ENCODE peak calls at places on chromosomes 6 and 20, in five cellular contexts. C is nephron progenitor cell, G is AG04450, K is cardiac fibroblast, R is pancreas. Z is an unnamed sample.
A peak's percentile ranks its signal among the peaks of the same experiment; 100 is the strongest.

GRCh38 chr6:151179321-151179720 is 60.4 kb upstream of the AKAP12 start:
- DNase-seq in C (no peak), G (peak; percentile 20), K (peak; percentile 83), R (no peak), Z (no peak)

GRCh38 chr6:46882622-46883021 is 39.1 kb downstream of the ADGRF5 start:
- DNase-seq in C (no peak), G (no peak), K (no peak), R (no peak), Z (no peak)

GRCh38 chr6:79949235-79949634 is 1.9 kb upstream of the ELOVL4 start:
- DNase-seq in C (peak; percentile 51), G (peak; percentile 23), K (peak; percentile 79), R (peak; percentile 28), Z (peak; percentile 52)

GRCh38 chr6:14079433-14079832 is 38.1 kb upstream of the CD83 start:
- DNase-seq in C (no peak), G (no peak), K (peak; percentile 53), R (no peak), Z (no peak)

GRCh38 chr6:33118525-33119123 is 42.8 kb downstream of the HLA-DPB1 start:
- DNase-seq in C (peak; percentile 12), G (peak; percentile 8), K (peak; percentile 73), R (no peak), Z (no peak)

GRCh38 chr6:87473419-87473903 is 687 bp downstream of the SLC35A1 start:
- DNase-seq in C (no peak), G (no peak), K (peak; percentile 61), R (peak; percentile 17), Z (no peak)

GRCh38 chr6:144655376-144655775 is 370.2 kb downstream of the UTRN start:
- DNase-seq in C (no peak), G (no peak), K (no peak), R (no peak), Z (no peak)

GRCh38 chr6:122388945-122389344 is 10.5 kb upstream of the HSF2 start:
- DNase-seq in C (no peak), G (no peak), K (no peak), R (no peak), Z (no peak)

GRCh38 chr20:23257848-23258746 is 92.5 kb upstream of the NXT1 start:
- DNase-seq in C (no peak), G (peak; percentile 59), K (peak; percentile 95), R (peak; percentile 17), Z (no peak)

GRCh38 chr20:63947638-63948456 is 8.4 kb downstream of the UCKL1 start:
- DNase-seq in C (no peak), G (no peak), K (no peak), R (peak; percentile 35), Z (no peak)

GRCh38 chr6:88378639-88379038 is 212.5 kb upstream of the CNR1 start:
- DNase-seq in C (no peak), G (no peak), K (no peak), R (no peak), Z (no peak)

GRCh38 chr6:146595981-146596731 is 2.6 kb upstream of the ADGB start:
- DNase-seq in C (no peak), G (no peak), K (no peak), R (no peak), Z (no peak)

GRCh38 chr6:148743476-148743875 is 3.4 kb upstream of the UST start:
- DNase-seq in C (no peak), G (no peak), K (no peak), R (peak; percentile 87), Z (no peak)

GRCh38 chr6:105601541-105602174 is 198.8 kb upstream of the PREP start:
- DNase-seq in C (no peak), G (peak; percentile 97), K (peak; percentile 100), R (peak; percentile 25), Z (no peak)

GRCh38 chr6:85044336-85044735 is 279.9 kb upstream of the TBX18 start:
- DNase-seq in C (no peak), G (no peak), K (peak; percentile 41), R (no peak), Z (no peak)

GRCh38 chr20:35240083-35240913 is 13.8 kb downstream of the MMP24 start:
- DNase-seq in C (no peak), G (no peak), K (no peak), R (no peak), Z (no peak)

GRCh38 chr6:139640453-139640852 is 266.0 kb upstream of the CITED2 start:
- DNase-seq in C (no peak), G (no peak), K (peak; percentile 12), R (no peak), Z (no peak)

GRCh38 chr6:106254636-106255035 is 70.9 kb downstream of the ATG5 start:
- DNase-seq in C (no peak), G (no peak), K (peak; percentile 86), R (no peak), Z (no peak)

GRCh38 chr6:3566812-3567211 is 110.0 kb upstream of the SLC22A23 start:
- DNase-seq in C (no peak), G (peak; percentile 16), K (peak; percentile 76), R (no peak), Z (no peak)

GRCh38 chr6:50362706-50363105 is 313.0 kb upstream of the DEFB112 start:
- DNase-seq in C (no peak), G (no peak), K (no peak), R (no peak), Z (no peak)

GRCh38 chr20:45289942-45290676 is 16.5 kb upstream of the RBPJL start:
- DNase-seq in C (no peak), G (no peak), K (no peak), R (no peak), Z (no peak)

GRCh38 chr6:26521485-26522391 is 16.4 kb upstream of the HMGN4 start:
- DNase-seq in C (peak; percentile 79), G (no peak), K (peak; percentile 81), R (peak; percentile 73), Z (peak; percentile 90)

GRCh38 chr20:2093200-2093781 is 8.3 kb upstream of the STK35 start:
- DNase-seq in C (peak; percentile 23), G (no peak), K (no peak), R (no peak), Z (no peak)

GRCh38 chr20:47133809-47134456 is 222.6 kb downstream of the ZMYND8 start:
- DNase-seq in C (no peak), G (no peak), K (peak; percentile 81), R (no peak), Z (no peak)

DNA sequence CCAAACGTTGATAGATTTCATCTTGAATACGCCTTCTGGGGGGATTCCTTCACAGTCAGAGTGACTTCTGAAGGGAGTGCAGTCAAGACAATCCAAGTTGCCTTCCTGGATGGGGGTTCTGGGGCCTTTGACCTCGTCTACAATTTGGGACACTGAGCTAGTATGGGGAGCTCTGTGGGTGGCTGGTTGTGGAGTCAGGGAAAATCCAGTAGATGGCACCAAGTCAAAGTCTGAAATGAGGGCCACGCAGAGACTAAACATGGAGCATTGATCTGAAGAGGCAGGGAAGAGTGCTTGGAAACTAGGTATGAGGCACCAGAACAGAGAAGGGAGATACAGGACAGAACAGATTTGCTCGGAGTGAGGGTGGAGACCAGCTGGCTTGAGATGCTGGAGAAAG is 43.6 kb upstream of the CCN6 start:
- DNase-seq in C (no peak), G (no peak), K (peak; percentile 32), R (no peak), Z (no peak)
- TF ChIP-seq CTCF in C (no peak), G (no peak), K (peak; percentile 3), R (no peak), Z (no peak)

GRCh38 chr6:56709650-56710049 is 67.0 kb upstream of the DST start:
- DNase-seq in C (no peak), G (no peak), K (no peak), R (no peak), Z (no peak)

GRCh38 chr6:56708810-56709597 is 66.3 kb upstream of the DST start:
- DNase-seq in C (no peak), G (no peak), K (peak; percentile 91), R (no peak), Z (no peak)

GRCh38 chr6:56713285-56713684 is 70.6 kb upstream of the DST start:
- DNase-seq in C (no peak), G (no peak), K (peak; percentile 85), R (no peak), Z (no peak)

GRCh38 chr6:56714273-56714672 is 71.6 kb upstream of the DST start:
- DNase-seq in C (no peak), G (no peak), K (no peak), R (no peak), Z (no peak)

DNA sequence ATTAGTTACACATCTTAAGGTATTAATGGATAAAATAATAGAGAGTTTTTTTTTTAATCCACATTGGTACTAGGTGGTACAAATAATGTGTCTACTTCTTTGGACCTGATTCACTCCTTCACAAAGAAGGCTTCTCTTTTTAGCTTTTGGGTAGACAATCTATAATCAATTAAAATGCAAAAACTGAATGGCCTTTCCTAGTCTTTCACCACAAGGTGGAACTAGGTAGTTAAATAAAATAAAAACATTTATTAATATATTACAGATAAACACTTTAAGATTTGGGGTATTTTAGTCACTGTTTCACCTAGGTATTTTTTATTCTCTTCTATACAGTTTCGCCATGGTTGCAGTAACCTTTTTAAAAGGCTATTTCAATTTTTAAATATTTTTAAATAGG is 68.3 kb upstream of the DST start:
- DNase-seq in C (no peak), G (no peak), K (no peak), R (no peak), Z (no peak)
- TF ChIP-seq CTCF in C (no peak), G (no peak), K (peak; percentile 3), R (no peak), Z (no peak)

GRCh38 chr6:97863697-97864096 is 580.7 kb upstream of the MMS22L start:
- DNase-seq in C (no peak), G (no peak), K (no peak), R (no peak), Z (no peak)
- TF ChIP-seq CTCF in C (no peak), G (no peak), K (no peak), R (no peak), Z (no peak)

DNA sequence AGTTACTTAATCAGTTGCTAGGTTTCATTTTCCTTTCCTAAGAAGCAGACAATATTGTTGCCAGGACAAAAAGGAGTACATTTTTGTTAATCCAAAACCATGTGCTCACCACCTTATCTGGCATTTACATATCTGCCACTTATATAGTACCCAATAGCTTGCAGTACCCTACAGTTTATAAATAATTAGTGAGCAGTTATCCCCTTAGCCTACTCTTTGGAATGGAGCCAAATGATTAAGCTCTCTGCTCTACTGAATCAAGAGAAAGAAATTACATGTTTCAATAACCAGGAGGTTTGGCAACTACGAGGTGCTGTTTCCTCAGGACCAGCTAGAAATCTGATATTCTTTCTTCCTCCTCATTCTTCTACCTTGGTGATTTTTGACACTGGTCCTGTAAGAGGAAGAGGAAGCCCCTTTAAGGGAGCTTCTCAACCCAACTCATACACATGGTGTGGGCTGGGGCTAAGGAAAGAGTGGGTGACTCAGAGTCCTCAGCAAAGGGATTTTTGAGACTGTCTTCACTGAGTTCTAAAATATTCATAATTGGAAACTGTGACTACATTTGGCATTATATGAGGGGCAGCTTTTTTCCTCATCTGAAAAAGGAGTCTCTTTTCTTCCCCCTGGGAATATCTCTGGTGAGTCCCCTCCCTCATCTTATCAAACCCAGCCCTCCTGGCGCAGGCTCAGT is 1.5 kb downstream of the ZNFX1 start:
- DNase-seq in C (no peak), G (no peak), K (peak; percentile 75), R (no peak), Z (no peak)
- TF ChIP-seq CTCF in C (no peak), G (no peak), K (no peak), R (no peak), Z (no peak)